ENCODE peak calls at places on chromosome 1, in five cellular contexts. M is HCT116, J is body of pancreas, A is left ventricle myocardium inferior, W is breast epithelium. P is an unnamed sample.

GRCh38 chr1:5856246-5856815 is 135.9 kb downstream of the NPHP4 start:
- DNase-seq in J (peak), W (no peak), M (peak), A (no peak), P (peak)

GRCh38 chr1:204583909-204584632 is 67.9 kb downstream of the MDM4 start:
- DNase-seq in J (peak), M (no peak), W (peak), A (peak), P (no peak)

GRCh38 chr1:108610073-108610472 is 50.2 kb downstream of the EEIG2 start:
- DNase-seq in W (no peak), M (no peak), A (no peak), J (no peak), P (no peak)

GRCh38 chr1:78672428-78672827 is 22.8 kb downstream of the IFI44 start:
- DNase-seq in J (no peak), W (no peak), A (no peak), M (no peak), P (peak)

GRCh38 chr1:159172599-159173291 is 1.3 kb downstream of the CADM3 start:
- DNase-seq in W (no peak), A (peak), M (no peak), J (no peak), P (no peak)

GRCh38 chr1:223747838-223748335 is 35.5 kb downstream of the CAPN2 start:
- DNase-seq in W (no peak), J (peak), A (no peak), M (no peak), P (no peak)

GRCh38 chr1:16184557-16185303 is 27.7 kb downstream of the ARHGEF19 start:
- DNase-seq in A (no peak), W (no peak), J (no peak), M (no peak), P (no peak)

GRCh38 chr1:158931055-158931737 is at the start of gene PYHIN1:
- DNase-seq in M (no peak), J (no peak), A (no peak), W (no peak), P (peak)

GRCh38 chr1:180040034-180040433 is 85.4 kb downstream of the CEP350 start:
- DNase-seq in M (peak), A (no peak), J (no peak), W (no peak), P (no peak)

GRCh38 chr1:175841613-175842234 is 98.3 kb upstream of the TNR start:
- DNase-seq in M (no peak), W (no peak), A (no peak), J (no peak), P (no peak)

GRCh38 chr1:86648255-86648654 is 56.1 kb upstream of the SH3GLB1 start:
- DNase-seq in A (no peak), W (no peak), M (peak), J (no peak), P (peak)

GRCh38 chr1:29197590-29197924 is 15.9 kb upstream of the SRSF4 start:
- DNase-seq in W (no peak), A (no peak), M (peak), J (no peak), P (no peak)
- TF ChIP-seq CTCF in W (no peak), A (peak), M (peak), J (no peak), P (peak)

DNA sequence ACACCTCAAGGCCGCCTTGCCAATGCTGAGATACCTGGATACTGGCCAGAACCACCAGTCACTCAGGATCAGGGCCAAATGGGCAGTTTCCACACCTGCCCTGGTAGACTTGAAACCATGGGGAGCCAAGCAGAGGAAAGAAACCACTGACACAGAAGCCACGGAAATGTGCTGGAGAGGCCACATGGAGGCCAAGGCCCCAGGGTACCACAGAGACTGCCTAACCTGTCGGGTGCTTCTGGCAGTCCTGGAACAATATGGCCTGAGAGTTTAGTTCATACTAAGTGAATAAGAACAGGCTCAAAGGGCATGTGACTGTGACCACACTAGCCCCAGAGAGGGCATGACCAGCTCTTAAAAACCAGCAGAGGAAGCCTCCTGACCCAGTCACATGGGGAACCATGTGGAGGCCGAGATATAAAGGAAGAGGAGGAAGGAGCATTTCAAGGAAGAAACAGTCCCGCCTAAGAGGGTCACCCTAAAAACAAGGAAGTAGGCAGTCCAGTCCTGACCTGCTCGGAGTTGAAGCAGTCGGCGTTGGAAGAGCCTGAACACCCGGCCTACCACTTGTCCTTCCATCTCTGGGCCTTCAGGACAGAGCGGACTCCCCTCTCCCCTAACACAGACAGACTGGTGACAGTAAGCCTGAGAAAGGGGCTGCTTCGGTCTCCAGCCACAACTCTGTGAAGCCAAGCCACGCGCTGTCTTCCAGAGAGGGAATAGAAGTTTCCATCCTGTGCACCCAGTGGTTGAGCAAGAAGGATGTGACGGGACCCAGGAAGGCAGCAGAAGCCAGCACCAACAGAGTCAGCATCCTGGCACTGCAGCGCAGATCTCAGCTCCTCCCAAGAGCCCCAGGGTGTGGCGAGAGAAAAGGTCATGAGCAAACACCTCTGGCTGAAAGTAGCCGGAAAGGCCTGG is at the start of gene DENND2D:
- DNase-seq in W (peak), A (peak), M (no peak), J (peak), P (no peak)
- H3K27ac ChIP-seq in W (peak), A (peak), M (no peak), J (peak), P (no peak)

DNA sequence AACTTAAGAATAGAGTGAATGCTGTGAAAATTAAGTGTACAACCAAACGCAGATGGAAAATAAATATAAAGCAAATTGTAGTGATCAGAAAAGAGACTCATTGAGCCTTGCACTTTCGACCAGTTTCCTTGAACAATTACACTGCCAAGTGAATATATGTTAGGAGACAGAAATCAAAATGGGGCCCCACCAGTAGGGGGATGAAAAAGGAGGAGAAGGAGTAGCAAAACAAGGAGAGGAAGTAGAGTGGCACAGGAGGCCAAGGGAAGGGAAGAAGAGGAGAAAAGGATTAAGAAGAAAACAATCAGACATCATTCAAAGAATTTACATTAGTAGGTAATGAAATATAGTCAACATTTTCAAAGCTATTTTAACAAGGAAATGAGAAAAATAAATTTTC is 1770.6 kb downstream of the PLA2G4A start:
- DNase-seq in W (no peak), A (no peak), M (no peak), J (no peak), P (no peak)
- TF ChIP-seq CTCF in W (no peak), A (no peak), M (peak), J (no peak), P (no peak)

GRCh38 chr1:170630977-170631376 is 33.0 kb upstream of the PRRX1 start:
- DNase-seq in A (no peak), J (no peak), M (no peak), W (no peak), P (no peak)

GRCh38 chr1:170640581-170640980 is 23.4 kb upstream of the PRRX1 start:
- DNase-seq in M (no peak), J (no peak), A (no peak), W (no peak), P (no peak)

GRCh38 chr1:170634293-170634692 is 29.6 kb upstream of the PRRX1 start:
- DNase-seq in A (no peak), M (no peak), J (no peak), W (no peak), P (peak)

GRCh38 chr1:170634819-170635410 is 29.0 kb upstream of the PRRX1 start:
- DNase-seq in M (no peak), J (no peak), W (no peak), A (no peak), P (peak)
- H3K27ac ChIP-seq in M (no peak), J (no peak), W (no peak), A (no peak), P (peak)

DNA sequence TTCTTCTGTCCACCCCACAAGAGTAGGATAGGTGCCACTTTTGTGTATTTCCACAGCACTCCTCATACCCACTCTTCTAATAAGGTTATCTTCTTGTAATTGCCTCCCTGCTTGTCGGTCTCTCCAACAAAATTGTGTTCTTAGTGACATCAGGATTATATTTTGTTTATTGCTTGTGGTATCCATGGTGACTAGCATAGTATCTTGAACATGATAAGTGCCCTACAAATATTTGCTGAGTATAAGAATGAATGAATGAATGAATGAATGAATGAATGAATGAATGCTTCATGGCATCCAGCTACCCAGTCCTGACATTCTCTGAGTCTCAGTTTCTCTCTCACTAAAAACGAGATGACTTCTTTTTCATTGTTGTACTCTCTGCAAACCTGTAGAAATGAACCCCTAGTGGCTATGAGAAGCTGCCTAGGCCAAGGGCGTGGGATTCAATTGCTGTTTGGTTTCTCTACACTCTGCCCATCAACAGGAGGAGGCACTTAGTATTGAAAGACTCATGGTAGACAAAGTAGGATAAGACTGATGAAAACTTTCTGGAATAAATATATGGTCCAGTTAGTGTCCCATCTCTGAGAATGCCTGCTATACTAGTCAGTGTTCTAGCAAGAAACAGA is 121.0 kb downstream of the TMEM53 start:
- DNase-seq in W (no peak), M (peak), J (no peak), A (no peak), P (peak)
- TF ChIP-seq CTCF in W (no peak), M (peak), J (no peak), A (no peak), P (no peak)

DNA sequence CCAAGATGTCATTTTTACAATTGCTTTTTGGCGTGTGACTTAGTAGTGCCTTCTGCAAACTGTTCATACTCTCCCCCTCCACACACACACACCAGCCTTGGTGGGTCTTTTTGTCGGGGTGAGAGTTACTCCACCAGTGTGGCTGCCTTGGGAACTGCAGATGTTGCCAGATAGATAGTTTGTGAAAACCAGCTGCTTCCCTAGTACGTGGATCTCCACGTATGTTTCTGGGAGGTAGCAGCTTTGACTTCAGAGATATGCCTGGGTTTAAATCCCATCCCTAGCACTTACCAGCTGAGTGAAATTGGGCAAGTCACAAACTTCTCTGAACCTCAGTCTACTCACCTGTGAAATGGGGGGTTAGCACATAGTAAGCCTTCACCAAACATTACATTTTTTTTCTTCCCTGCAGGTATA is 78.0 kb downstream of the MAN1C1 start:
- DNase-seq in M (no peak), A (no peak), W (no peak), J (no peak), P (no peak)
- H3K27ac ChIP-seq in M (no peak), A (peak), W (peak), J (no peak), P (no peak)

DNA sequence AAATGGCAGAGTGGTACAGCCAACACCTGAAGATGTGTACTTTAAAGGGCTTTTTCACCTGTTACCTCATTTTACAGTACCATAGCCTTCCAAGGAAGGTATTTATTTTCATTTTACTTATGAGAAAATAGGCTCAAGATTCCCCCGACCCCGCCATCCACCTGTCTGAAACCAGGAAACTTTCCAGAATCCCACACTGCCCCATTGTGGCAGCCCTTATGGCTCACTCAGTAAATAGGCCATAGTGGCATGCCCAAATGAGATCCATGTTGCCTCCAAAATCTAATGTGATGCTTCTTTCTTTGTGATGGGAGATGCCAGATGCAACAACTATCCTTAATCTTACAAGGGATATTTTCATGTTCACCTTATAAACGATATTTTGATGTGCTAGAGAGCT is 97.8 kb downstream of the EBNA1BP2 start:
- DNase-seq in J (no peak), M (peak), W (no peak), A (no peak), P (no peak)
- TF ChIP-seq CTCF in J (no peak), M (peak), W (no peak), A (no peak), P (peak)

GRCh38 chr1:226813671-226814591 is 56.5 kb upstream of the PSEN2 start:
- DNase-seq in J (no peak), A (no peak), M (no peak), W (no peak), P (no peak)
- H3K27ac ChIP-seq in J (no peak), A (peak), M (peak), W (peak), P (peak)

GRCh38 chr1:7224081-7224534 is 438.9 kb downstream of the CAMTA1 start:
- DNase-seq in J (no peak), W (no peak), A (no peak), M (no peak), P (no peak)

GRCh38 chr1:7225711-7226505 is 440.7 kb downstream of the CAMTA1 start:
- DNase-seq in A (no peak), W (no peak), J (no peak), M (no peak), P (no peak)

GRCh38 chr1:7222616-7223015 is 437.4 kb downstream of the CAMTA1 start:
- DNase-seq in J (no peak), W (no peak), M (no peak), A (no peak), P (no peak)

GRCh38 chr1:7223334-7224080 is 438.3 kb downstream of the CAMTA1 start:
- DNase-seq in A (no peak), W (no peak), M (no peak), J (no peak), P (peak)

DNA sequence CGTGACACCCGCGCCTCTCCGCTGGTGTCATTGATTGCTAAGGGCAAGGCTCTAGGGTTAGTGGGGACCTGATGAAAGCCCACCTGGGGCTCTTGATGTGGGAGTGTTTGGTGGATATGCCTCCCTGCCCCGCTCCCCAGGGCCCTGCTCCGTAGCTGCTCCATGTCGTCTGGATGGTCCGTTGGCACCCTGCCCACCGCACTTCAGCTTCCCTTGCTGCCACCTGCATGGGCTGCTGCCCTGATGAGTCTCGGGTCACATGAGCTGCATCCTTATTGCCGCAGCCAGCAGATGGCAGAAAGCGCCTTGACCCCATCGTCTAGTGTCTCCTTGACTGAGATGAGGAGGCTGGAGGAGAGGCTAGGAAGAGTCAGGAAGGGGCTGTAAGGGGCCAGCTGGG is 439.4 kb downstream of the CAMTA1 start:
- DNase-seq in J (peak), W (no peak), A (no peak), M (peak), P (no peak)
- TF ChIP-seq CTCF in J (no peak), W (no peak), A (peak), M (peak), P (peak)

GRCh38 chr1:30888391-30888790 is 20.2 kb downstream of the SDC3 start:
- DNase-seq in W (peak), M (no peak), J (peak), A (peak), P (no peak)
- H3K27ac ChIP-seq in W (peak), M (no peak), J (no peak), A (peak), P (no peak)